ENCODE peak calls at places on chromosome 10, in five cellular contexts. One of them, this sample, is unnamed.
A peak's percentile ranks its signal among the peaks of the same experiment; 100 is the strongest.

GRCh38 chr10:22750131-22750530 is 35.8 kb upstream of the PIP4K2A start:
- DNase-seq in pancreas: no peak
- DNase-seq in ascending aorta: no peak
- DNase-seq in kidney epithelial cell: no peak
- DNase-seq in GM12865: no peak
- DNase-seq in this sample: no peak

GRCh38 chr10:119659951-119660350 is 8.8 kb downstream of the BAG3 start:
- DNase-seq in pancreas: no peak
- DNase-seq in ascending aorta: no peak
- DNase-seq in kidney epithelial cell: no peak
- DNase-seq in GM12865: no peak
- DNase-seq in this sample: no peak

GRCh38 chr10:63264852-63265617 is 131.9 kb downstream of the NRBF2 start:
- DNase-seq in pancreas: no peak
- DNase-seq in ascending aorta: no peak
- DNase-seq in kidney epithelial cell: no peak
- DNase-seq in GM12865: peak; percentile 75
- DNase-seq in this sample: no peak

GRCh38 chr10:62992145-62992721 is 140.9 kb upstream of the NRBF2 start:
- DNase-seq in pancreas: no peak
- DNase-seq in ascending aorta: no peak
- DNase-seq in kidney epithelial cell: no peak
- DNase-seq in GM12865: peak; percentile 72
- DNase-seq in this sample: no peak

GRCh38 chr10:122149607-122150505 is 121.2 kb upstream of the BTBD16 start:
- DNase-seq in pancreas: no peak
- DNase-seq in ascending aorta: no peak
- DNase-seq in kidney epithelial cell: no peak
- DNase-seq in GM12865: no peak
- DNase-seq in this sample: no peak

GRCh38 chr10:133399123-133399601 is 5.2 kb downstream of the MTG1 start:
- DNase-seq in pancreas: no peak
- DNase-seq in ascending aorta: no peak
- DNase-seq in kidney epithelial cell: no peak
- DNase-seq in GM12865: no peak
- DNase-seq in this sample: no peak

GRCh38 chr10:6741561-6741960 is 161.5 kb upstream of the PRKCQ start:
- DNase-seq in pancreas: no peak
- DNase-seq in ascending aorta: no peak
- DNase-seq in kidney epithelial cell: no peak
- DNase-seq in GM12865: no peak
- DNase-seq in this sample: no peak

GRCh38 chr10:62424026-62424425 is 49.9 kb downstream of the ZNF365 start:
- DNase-seq in pancreas: no peak
- DNase-seq in ascending aorta: no peak
- DNase-seq in kidney epithelial cell: no peak
- DNase-seq in GM12865: no peak
- DNase-seq in this sample: no peak

GRCh38 chr10:30534465-30535144 is 94.9 kb downstream of the LYZL2 start:
- DNase-seq in pancreas: peak; percentile 44
- DNase-seq in ascending aorta: peak; percentile 28
- DNase-seq in kidney epithelial cell: no peak
- DNase-seq in GM12865: peak; percentile 88
- DNase-seq in this sample: no peak

GRCh38 chr10:15462253-15462885 is 91.3 kb upstream of the FAM171A1 start:
- DNase-seq in pancreas: no peak
- DNase-seq in ascending aorta: no peak
- DNase-seq in kidney epithelial cell: no peak
- DNase-seq in GM12865: no peak
- DNase-seq in this sample: no peak

GRCh38 chr10:95208702-95209391 is 14.8 kb downstream of the ACSM6 start:
- DNase-seq in pancreas: no peak
- DNase-seq in ascending aorta: no peak
- DNase-seq in kidney epithelial cell: no peak
- DNase-seq in GM12865: no peak
- DNase-seq in this sample: no peak

GRCh38 chr10:118032564-118032963 is 14.2 kb downstream of the RAB11FIP2 start:
- DNase-seq in pancreas: no peak
- DNase-seq in ascending aorta: no peak
- DNase-seq in kidney epithelial cell: no peak
- DNase-seq in GM12865: no peak
- DNase-seq in this sample: no peak

GRCh38 chr10:14326581-14326980 is 4.1 kb downstream of the FRMD4A start:
- DNase-seq in pancreas: no peak
- DNase-seq in ascending aorta: no peak
- DNase-seq in kidney epithelial cell: peak; percentile 14
- DNase-seq in GM12865: no peak
- DNase-seq in this sample: no peak

GRCh38 chr10:14322531-14322930 is 8.2 kb downstream of the FRMD4A start:
- DNase-seq in pancreas: no peak
- DNase-seq in ascending aorta: no peak
- DNase-seq in kidney epithelial cell: no peak
- DNase-seq in GM12865: no peak
- DNase-seq in this sample: no peak

GRCh38 chr10:14327535-14327934 is 3.2 kb downstream of the FRMD4A start:
- DNase-seq in pancreas: no peak
- DNase-seq in ascending aorta: no peak
- DNase-seq in kidney epithelial cell: no peak
- DNase-seq in GM12865: no peak
- DNase-seq in this sample: no peak

GRCh38 chr10:14328881-14329280 is 1.8 kb downstream of the FRMD4A start:
- DNase-seq in pancreas: no peak
- DNase-seq in ascending aorta: no peak
- DNase-seq in kidney epithelial cell: no peak
- DNase-seq in GM12865: no peak
- DNase-seq in this sample: no peak

DNA sequence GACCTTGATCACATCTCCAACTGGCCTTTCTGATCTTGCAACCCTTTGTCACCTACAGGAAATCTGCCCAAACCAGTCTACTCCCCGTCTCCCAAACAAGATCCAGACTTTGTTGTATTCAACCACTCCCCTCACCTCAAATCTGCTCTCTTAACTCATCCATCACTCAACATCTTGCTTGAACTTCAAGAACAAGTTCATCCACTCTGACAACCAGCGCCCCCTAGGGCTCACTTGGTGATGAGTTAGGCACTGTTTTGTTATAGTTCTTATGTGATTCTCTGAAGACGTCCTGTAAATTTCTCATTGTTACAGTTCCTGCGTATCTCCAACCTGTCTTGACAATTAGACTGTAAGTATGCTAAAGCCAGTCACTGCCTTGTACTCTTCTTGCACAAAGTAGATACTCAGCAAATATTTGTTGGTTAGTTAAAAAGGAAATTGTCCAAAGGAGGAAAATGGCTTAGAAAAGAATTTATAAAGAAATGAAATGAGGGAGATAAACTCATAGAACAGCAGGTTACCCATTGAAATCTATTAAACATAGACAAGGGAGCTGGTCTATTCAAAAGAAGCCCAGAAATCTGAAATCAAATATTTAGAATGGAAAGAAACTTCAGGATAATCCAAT is 5.3 kb downstream of the FRMD4A start:
- DNase-seq in pancreas: no peak
- DNase-seq in ascending aorta: no peak
- DNase-seq in kidney epithelial cell: no peak
- DNase-seq in GM12865: peak; percentile 58
- DNase-seq in this sample: no peak
- TF ChIP-seq CTCF in pancreas: peak; percentile 49
- TF ChIP-seq CTCF in ascending aorta: no peak
- TF ChIP-seq CTCF in kidney epithelial cell: peak; percentile 31
- TF ChIP-seq CTCF in GM12865: peak; percentile 55
- TF ChIP-seq CTCF in this sample: peak; percentile 29

GRCh38 chr10:11600280-11600679 is 11.2 kb downstream of the USP6NL start:
- DNase-seq in pancreas: no peak
- DNase-seq in ascending aorta: no peak
- DNase-seq in kidney epithelial cell: no peak
- DNase-seq in GM12865: peak; percentile 32
- DNase-seq in this sample: no peak

GRCh38 chr10:11603741-11604140 is 7.7 kb downstream of the USP6NL start:
- DNase-seq in pancreas: no peak
- DNase-seq in ascending aorta: no peak
- DNase-seq in kidney epithelial cell: no peak
- DNase-seq in GM12865: no peak
- DNase-seq in this sample: no peak

GRCh38 chr10:11601670-11602069 is 9.8 kb downstream of the USP6NL start:
- DNase-seq in pancreas: no peak
- DNase-seq in ascending aorta: no peak
- DNase-seq in kidney epithelial cell: no peak
- DNase-seq in GM12865: no peak
- DNase-seq in this sample: no peak

GRCh38 chr10:11602919-11603523 is 8.4 kb downstream of the USP6NL start:
- DNase-seq in pancreas: no peak
- DNase-seq in ascending aorta: no peak
- DNase-seq in kidney epithelial cell: no peak
- DNase-seq in GM12865: peak; percentile 79
- DNase-seq in this sample: no peak

DNA sequence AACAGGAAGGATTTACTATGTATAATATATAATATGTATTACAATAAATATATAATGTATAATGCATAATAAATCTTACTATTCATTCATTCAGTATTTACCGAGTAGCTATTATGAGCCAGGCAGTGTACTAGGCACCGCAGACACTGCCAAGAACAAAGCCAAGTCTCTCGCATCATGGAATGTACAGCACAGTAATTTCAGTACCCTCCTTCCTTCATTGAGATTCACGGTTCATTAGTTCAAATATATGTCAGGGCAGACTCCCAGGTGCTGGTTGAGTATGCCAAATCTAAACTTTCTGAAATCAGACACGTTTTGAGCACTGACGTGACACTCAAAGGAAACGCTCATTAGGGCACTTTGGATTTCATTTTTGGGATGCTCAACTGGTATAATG is 9.1 kb downstream of the USP6NL start:
- DNase-seq in pancreas: no peak
- DNase-seq in ascending aorta: no peak
- DNase-seq in kidney epithelial cell: no peak
- DNase-seq in GM12865: peak; percentile 78
- DNase-seq in this sample: no peak
- H3K4me3 ChIP-seq in pancreas: no peak overlapping the region
- H3K4me3 ChIP-seq in ascending aorta: no peak overlapping the region
- H3K4me3 ChIP-seq in kidney epithelial cell: no peak overlapping the region
- H3K4me3 ChIP-seq in GM12865: peak overlapping the region; percentile 44
- H3K4me3 ChIP-seq in this sample: no peak overlapping the region

GRCh38 chr10:43930243-43930642 is 281.6 kb upstream of the ZNF32 start:
- DNase-seq in pancreas: no peak
- DNase-seq in ascending aorta: no peak
- DNase-seq in kidney epithelial cell: no peak
- DNase-seq in GM12865: no peak
- DNase-seq in this sample: no peak

GRCh38 chr10:43931308-43931930 is 282.7 kb upstream of the ZNF32 start:
- DNase-seq in pancreas: no peak
- DNase-seq in ascending aorta: no peak
- DNase-seq in kidney epithelial cell: peak; percentile 2
- DNase-seq in GM12865: no peak
- DNase-seq in this sample: peak; percentile 55

GRCh38 chr10:43928425-43928968 is 279.8 kb upstream of the ZNF32 start:
- DNase-seq in pancreas: no peak
- DNase-seq in ascending aorta: no peak
- DNase-seq in kidney epithelial cell: no peak
- DNase-seq in GM12865: no peak
- DNase-seq in this sample: no peak

GRCh38 chr10:43929122-43929521 is 280.4 kb upstream of the ZNF32 start:
- DNase-seq in pancreas: no peak
- DNase-seq in ascending aorta: no peak
- DNase-seq in kidney epithelial cell: no peak
- DNase-seq in GM12865: no peak
- DNase-seq in this sample: no peak

GRCh38 chr10:43930777-43931176 is 282.1 kb upstream of the ZNF32 start:
- DNase-seq in pancreas: no peak
- DNase-seq in ascending aorta: no peak
- DNase-seq in kidney epithelial cell: no peak
- DNase-seq in GM12865: no peak
- DNase-seq in this sample: no peak
- TF ChIP-seq CTCF in pancreas: no peak
- TF ChIP-seq CTCF in ascending aorta: no peak
- TF ChIP-seq CTCF in kidney epithelial cell: no peak
- TF ChIP-seq CTCF in GM12865: no peak
- TF ChIP-seq CTCF in this sample: no peak

GRCh38 chr10:84196941-84197340 is 2.6 kb downstream of the CDHR1 start:
- DNase-seq in pancreas: no peak
- DNase-seq in ascending aorta: no peak
- DNase-seq in kidney epithelial cell: no peak
- DNase-seq in GM12865: no peak
- DNase-seq in this sample: no peak

GRCh38 chr10:84198206-84198915 is 4.0 kb downstream of the CDHR1 start:
- DNase-seq in pancreas: no peak
- DNase-seq in ascending aorta: no peak
- DNase-seq in kidney epithelial cell: no peak
- DNase-seq in GM12865: no peak
- DNase-seq in this sample: no peak

GRCh38 chr10:84195044-84195830 is 900 bp downstream of the CDHR1 start:
- DNase-seq in pancreas: no peak
- DNase-seq in ascending aorta: no peak
- DNase-seq in kidney epithelial cell: no peak
- DNase-seq in GM12865: no peak
- DNase-seq in this sample: no peak

GRCh38 chr10:84196083-84196482 is 1.7 kb downstream of the CDHR1 start:
- DNase-seq in pancreas: no peak
- DNase-seq in ascending aorta: no peak
- DNase-seq in kidney epithelial cell: no peak
- DNase-seq in GM12865: no peak
- DNase-seq in this sample: no peak

GRCh38 chr10:84197643-84198042 is 3.3 kb downstream of the CDHR1 start:
- DNase-seq in pancreas: no peak
- DNase-seq in ascending aorta: no peak
- DNase-seq in kidney epithelial cell: no peak
- DNase-seq in GM12865: no peak
- DNase-seq in this sample: no peak
- H3K4me3 ChIP-seq in pancreas: no peak overlapping the region
- H3K4me3 ChIP-seq in ascending aorta: no peak overlapping the region
- H3K4me3 ChIP-seq in kidney epithelial cell: no peak overlapping the region
- H3K4me3 ChIP-seq in GM12865: no peak overlapping the region
- H3K4me3 ChIP-seq in this sample: no peak overlapping the region

GRCh38 chr10:51485668-51486067 is 213.7 kb downstream of the CSTF2T start:
- DNase-seq in pancreas: no peak
- DNase-seq in ascending aorta: no peak
- DNase-seq in kidney epithelial cell: no peak
- DNase-seq in GM12865: no peak
- DNase-seq in this sample: no peak

DNA sequence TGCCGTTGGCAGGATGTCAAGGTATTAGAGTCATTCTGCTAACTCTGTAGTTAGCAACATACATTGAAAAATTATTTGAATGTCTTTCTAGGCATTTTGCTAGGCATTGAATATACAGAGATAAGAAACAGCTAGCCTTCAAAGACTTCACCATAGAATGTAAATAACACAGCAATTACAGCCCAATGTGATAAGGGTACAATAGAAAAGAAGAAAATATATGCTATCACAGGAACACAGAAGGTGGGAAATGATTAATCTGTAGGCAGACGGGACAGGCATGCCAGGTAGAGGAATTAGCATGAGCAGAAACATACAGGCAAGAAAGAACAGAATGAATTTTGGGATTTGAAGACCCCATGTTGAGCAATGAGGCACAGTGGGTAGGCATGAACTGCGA is 210.4 kb downstream of the CSTF2T start:
- DNase-seq in pancreas: no peak
- DNase-seq in ascending aorta: no peak
- DNase-seq in kidney epithelial cell: no peak
- DNase-seq in GM12865: no peak
- DNase-seq in this sample: no peak
- TF ChIP-seq CTCF in pancreas: no peak
- TF ChIP-seq CTCF in ascending aorta: no peak
- TF ChIP-seq CTCF in kidney epithelial cell: no peak
- TF ChIP-seq CTCF in GM12865: no peak
- TF ChIP-seq CTCF in this sample: no peak